ENCODE peak calls at places on chromosome 17, in four cellular contexts. One of them, this sample, is unnamed.

GRCh38 chr17:45143101-45143670 is 5.1 kb upstream of the HEXIM1 start:
- DNase-seq in left ventricle myocardium inferior: peak
- DNase-seq in left lung: no peak
- DNase-seq in heart right ventricle: no peak
- DNase-seq in this sample: no peak

GRCh38 chr17:69462010-69462409 is 47.5 kb downstream of the MAP2K6 start:
- DNase-seq in left ventricle myocardium inferior: no peak
- DNase-seq in left lung: no peak
- DNase-seq in heart right ventricle: no peak
- DNase-seq in this sample: no peak

GRCh38 chr17:67751101-67752074 is 33.7 kb downstream of the NOL11 start:
- DNase-seq in left ventricle myocardium inferior: no peak
- DNase-seq in left lung: peak
- DNase-seq in heart right ventricle: no peak
- DNase-seq in this sample: no peak

GRCh38 chr17:61567045-61567802 is 23.8 kb downstream of the NACA2 start:
- DNase-seq in left ventricle myocardium inferior: no peak
- DNase-seq in left lung: no peak
- DNase-seq in heart right ventricle: no peak
- DNase-seq in this sample: no peak

GRCh38 chr17:34364741-34365140 is 1.7 kb upstream of the CCL1 start:
- DNase-seq in left ventricle myocardium inferior: no peak
- DNase-seq in left lung: no peak
- DNase-seq in heart right ventricle: no peak
- DNase-seq in this sample: no peak

GRCh38 chr17:75059369-75060345 is 12.6 kb downstream of the KCTD2 start:
- DNase-seq in left ventricle myocardium inferior: peak
- DNase-seq in left lung: no peak
- DNase-seq in heart right ventricle: peak
- DNase-seq in this sample: no peak

GRCh38 chr17:82236142-82236971 is 7.5 kb downstream of the SLC16A3 start:
- DNase-seq in left ventricle myocardium inferior: peak
- DNase-seq in left lung: peak
- DNase-seq in heart right ventricle: no peak
- DNase-seq in this sample: no peak

GRCh38 chr17:42153919-42154491 is 784 bp downstream of the RAB5C start:
- DNase-seq in left ventricle myocardium inferior: no peak
- DNase-seq in left lung: no peak
- DNase-seq in heart right ventricle: no peak
- DNase-seq in this sample: no peak

GRCh38 chr17:42767512-42767911 is 5.7 kb upstream of the VPS25 start:
- DNase-seq in left ventricle myocardium inferior: no peak
- DNase-seq in left lung: no peak
- DNase-seq in heart right ventricle: no peak
- DNase-seq in this sample: no peak

GRCh38 chr17:55811536-55811935 is 60.7 kb downstream of the PCTP start:
- DNase-seq in left ventricle myocardium inferior: peak
- DNase-seq in left lung: no peak
- DNase-seq in heart right ventricle: peak
- DNase-seq in this sample: no peak

GRCh38 chr17:76868176-76868668 is at the start of gene MGAT5B:
- DNase-seq in left ventricle myocardium inferior: peak
- DNase-seq in left lung: peak
- DNase-seq in heart right ventricle: peak
- DNase-seq in this sample: no peak

GRCh38 chr17:82301916-82302497 is 15.4 kb downstream of the CD7 start:
- DNase-seq in left ventricle myocardium inferior: no peak
- DNase-seq in left lung: no peak
- DNase-seq in heart right ventricle: no peak
- DNase-seq in this sample: peak

GRCh38 chr17:82882715-82883446 is 43.1 kb upstream of the ZNF750 start:
- DNase-seq in left ventricle myocardium inferior: no peak
- DNase-seq in left lung: peak
- DNase-seq in heart right ventricle: no peak
- DNase-seq in this sample: no peak

GRCh38 chr17:21228111-21228510 is 14.2 kb upstream of the TMEM11 start:
- DNase-seq in left ventricle myocardium inferior: no peak
- DNase-seq in left lung: no peak
- DNase-seq in heart right ventricle: no peak
- DNase-seq in this sample: no peak

GRCh38 chr17:59884861-59885260 is 7.9 kb downstream of the TUBD1 start:
- DNase-seq in left ventricle myocardium inferior: no peak
- DNase-seq in left lung: peak
- DNase-seq in heart right ventricle: no peak
- DNase-seq in this sample: peak

GRCh38 chr17:77189148-77189547 is 48.4 kb downstream of the SEC14L1 start:
- DNase-seq in left ventricle myocardium inferior: no peak
- DNase-seq in left lung: no peak
- DNase-seq in heart right ventricle: no peak
- DNase-seq in this sample: no peak

GRCh38 chr17:81349397-81350319 is 45.6 kb upstream of the BAHCC1 start:
- DNase-seq in left ventricle myocardium inferior: no peak
- DNase-seq in left lung: no peak
- DNase-seq in heart right ventricle: no peak
- DNase-seq in this sample: no peak

GRCh38 chr17:42891539-42892152 is 9.0 kb upstream of the G6PC1 start:
- DNase-seq in left ventricle myocardium inferior: peak
- DNase-seq in left lung: peak
- DNase-seq in heart right ventricle: peak
- DNase-seq in this sample: no peak

GRCh38 chr17:7014995-7015586 is 2.7 kb downstream of the RNASEK start:
- DNase-seq in left ventricle myocardium inferior: no peak
- DNase-seq in left lung: no peak
- DNase-seq in heart right ventricle: no peak
- DNase-seq in this sample: no peak

GRCh38 chr17:34314279-34314678 is 5.0 kb upstream of the CCL8 start:
- DNase-seq in left ventricle myocardium inferior: no peak
- DNase-seq in left lung: no peak
- DNase-seq in heart right ventricle: peak
- DNase-seq in this sample: no peak

GRCh38 chr17:72222571-72222970 is 101.8 kb downstream of the SOX9 start:
- DNase-seq in left ventricle myocardium inferior: no peak
- DNase-seq in left lung: no peak
- DNase-seq in heart right ventricle: no peak
- DNase-seq in this sample: no peak

GRCh38 chr17:726331-726919 is 6.0 kb upstream of the TLCD3A start:
- DNase-seq in left ventricle myocardium inferior: no peak
- DNase-seq in left lung: no peak
- DNase-seq in heart right ventricle: no peak
- DNase-seq in this sample: no peak

GRCh38 chr17:7336240-7337175 is at the start of gene ACAP1:
- DNase-seq in left ventricle myocardium inferior: no peak
- DNase-seq in left lung: peak
- DNase-seq in heart right ventricle: no peak
- DNase-seq in this sample: peak

GRCh38 chr17:75601057-75601987 is 13.7 kb downstream of the MYO15B start:
- DNase-seq in left ventricle myocardium inferior: peak
- DNase-seq in left lung: no peak
- DNase-seq in heart right ventricle: no peak
- DNase-seq in this sample: peak

GRCh38 chr17:30982855-30983254 is 12.0 kb downstream of the RNF135 start:
- DNase-seq in left ventricle myocardium inferior: no peak
- DNase-seq in left lung: no peak
- DNase-seq in heart right ventricle: no peak
- DNase-seq in this sample: no peak
- H3K4me3 ChIP-seq in left ventricle myocardium inferior: no peak
- H3K4me3 ChIP-seq in left lung: no peak
- H3K4me3 ChIP-seq in heart right ventricle: no peak
- H3K4me3 ChIP-seq in this sample: no peak

GRCh38 chr17:29933379-29933778 is 3.4 kb upstream of the SSH2 start:
- DNase-seq in left ventricle myocardium inferior: no peak
- DNase-seq in left lung: no peak
- DNase-seq in heart right ventricle: no peak
- DNase-seq in this sample: no peak
- TF ChIP-seq CTCF in left ventricle myocardium inferior: no peak
- TF ChIP-seq CTCF in left lung: no peak
- TF ChIP-seq CTCF in heart right ventricle: no peak
- TF ChIP-seq CTCF in this sample: peak

DNA sequence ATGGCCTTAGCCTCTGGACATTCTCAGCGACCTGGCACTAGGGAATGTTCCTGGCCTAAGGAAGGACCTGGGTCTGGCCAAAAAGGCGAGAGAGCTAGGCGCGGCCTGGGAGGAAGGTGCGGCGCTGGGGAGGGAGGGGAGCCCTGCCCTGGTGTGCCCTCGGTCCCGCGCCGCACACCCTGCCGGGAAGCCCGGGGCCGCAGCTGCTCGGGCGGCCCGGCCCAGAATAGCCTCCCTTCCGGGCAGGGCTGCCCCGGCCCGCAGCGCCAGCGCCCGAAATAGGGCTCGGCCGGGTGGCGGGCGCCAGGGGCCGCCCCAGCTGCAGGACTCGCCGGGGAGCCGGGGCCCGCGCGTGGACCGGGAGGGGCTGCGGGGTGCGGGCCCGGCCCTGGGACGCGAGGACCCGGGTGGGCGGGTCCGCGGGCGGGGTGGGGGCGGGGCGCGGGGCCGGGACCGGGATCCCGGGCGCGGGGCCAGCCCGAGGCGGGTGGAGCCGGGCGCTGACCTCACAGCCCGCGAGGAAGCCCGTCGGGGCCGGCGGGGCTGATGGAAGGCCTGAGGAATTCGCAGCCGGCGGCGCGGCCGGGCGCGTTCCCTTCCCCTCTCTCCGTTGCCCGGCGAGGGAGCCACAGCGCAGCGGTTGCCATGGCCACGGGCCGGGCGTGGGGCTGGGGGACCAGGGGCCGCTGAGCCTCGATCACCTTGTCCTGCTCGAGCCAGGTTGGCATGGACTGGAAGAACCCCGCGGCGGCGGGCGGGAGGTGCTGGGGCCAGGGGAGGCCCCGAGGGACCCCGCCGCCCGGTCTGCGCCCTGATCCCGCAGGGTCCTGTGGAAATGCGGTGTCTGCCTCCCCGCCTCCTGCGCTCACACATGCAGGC is 18.1 kb downstream of the SOCS3 start:
- DNase-seq in left ventricle myocardium inferior: peak
- DNase-seq in left lung: peak
- DNase-seq in heart right ventricle: peak
- DNase-seq in this sample: no peak
- H3K4me3 ChIP-seq in left ventricle myocardium inferior: peak
- H3K4me3 ChIP-seq in left lung: peak
- H3K4me3 ChIP-seq in heart right ventricle: peak
- H3K4me3 ChIP-seq in this sample: peak

GRCh38 chr17:57735707-57736106 is 9.4 kb downstream of the CCDC182 start:
- DNase-seq in left ventricle myocardium inferior: no peak
- DNase-seq in left lung: no peak
- DNase-seq in heart right ventricle: no peak
- DNase-seq in this sample: no peak

GRCh38 chr17:57740225-57740528 is 4.9 kb downstream of the CCDC182 start:
- DNase-seq in left ventricle myocardium inferior: no peak
- DNase-seq in left lung: no peak
- DNase-seq in heart right ventricle: no peak
- DNase-seq in this sample: no peak

GRCh38 chr17:57735230-57735629 is 9.9 kb downstream of the CCDC182 start:
- DNase-seq in left ventricle myocardium inferior: no peak
- DNase-seq in left lung: no peak
- DNase-seq in heart right ventricle: no peak
- DNase-seq in this sample: no peak

GRCh38 chr17:57737450-57737849 is 7.6 kb downstream of the CCDC182 start:
- DNase-seq in left ventricle myocardium inferior: no peak
- DNase-seq in left lung: no peak
- DNase-seq in heart right ventricle: no peak
- DNase-seq in this sample: no peak

GRCh38 chr17:57739402-57740224 is 5.5 kb downstream of the CCDC182 start:
- DNase-seq in left ventricle myocardium inferior: no peak
- DNase-seq in left lung: no peak
- DNase-seq in heart right ventricle: no peak
- DNase-seq in this sample: no peak
- TF ChIP-seq CTCF in left ventricle myocardium inferior: peak
- TF ChIP-seq CTCF in left lung: no peak
- TF ChIP-seq CTCF in heart right ventricle: no peak
- TF ChIP-seq CTCF in this sample: peak

GRCh38 chr17:12596961-12597360 is 68.7 kb upstream of the MYOCD start:
- DNase-seq in left ventricle myocardium inferior: no peak
- DNase-seq in left lung: no peak
- DNase-seq in heart right ventricle: no peak
- DNase-seq in this sample: no peak

GRCh38 chr17:12603566-12603965 is 62.1 kb upstream of the MYOCD start:
- DNase-seq in left ventricle myocardium inferior: no peak
- DNase-seq in left lung: no peak
- DNase-seq in heart right ventricle: no peak
- DNase-seq in this sample: no peak

GRCh38 chr17:12600349-12600748 is 65.3 kb upstream of the MYOCD start:
- DNase-seq in left ventricle myocardium inferior: no peak
- DNase-seq in left lung: no peak
- DNase-seq in heart right ventricle: no peak
- DNase-seq in this sample: no peak

GRCh38 chr17:12597895-12598294 is 67.8 kb upstream of the MYOCD start:
- DNase-seq in left ventricle myocardium inferior: no peak
- DNase-seq in left lung: no peak
- DNase-seq in heart right ventricle: no peak
- DNase-seq in this sample: no peak

GRCh38 chr17:12599185-12599920 is 66.3 kb upstream of the MYOCD start:
- DNase-seq in left ventricle myocardium inferior: no peak
- DNase-seq in left lung: no peak
- DNase-seq in heart right ventricle: no peak
- DNase-seq in this sample: no peak
- H3K4me3 ChIP-seq in left ventricle myocardium inferior: no peak
- H3K4me3 ChIP-seq in left lung: no peak
- H3K4me3 ChIP-seq in heart right ventricle: no peak
- H3K4me3 ChIP-seq in this sample: no peak

GRCh38 chr17:50950002-50950877 is 84.1 kb upstream of the TOB1 start:
- DNase-seq in left ventricle myocardium inferior: peak
- DNase-seq in left lung: peak
- DNase-seq in heart right ventricle: peak
- DNase-seq in this sample: peak
- TF ChIP-seq CTCF in left ventricle myocardium inferior: peak
- TF ChIP-seq CTCF in left lung: peak
- TF ChIP-seq CTCF in heart right ventricle: peak
- TF ChIP-seq CTCF in this sample: peak

GRCh38 chr17:49225554-49226236 is 4.9 kb downstream of the PHOSPHO1 start:
- DNase-seq in left ventricle myocardium inferior: no peak
- DNase-seq in left lung: no peak
- DNase-seq in heart right ventricle: no peak
- DNase-seq in this sample: no peak

GRCh38 chr17:49223168-49223516 is 7.4 kb downstream of the PHOSPHO1 start:
- DNase-seq in left ventricle myocardium inferior: no peak
- DNase-seq in left lung: no peak
- DNase-seq in heart right ventricle: no peak
- DNase-seq in this sample: no peak

GRCh38 chr17:49224198-49224996 is 6.2 kb downstream of the PHOSPHO1 start:
- DNase-seq in left ventricle myocardium inferior: no peak
- DNase-seq in left lung: peak
- DNase-seq in heart right ventricle: no peak
- DNase-seq in this sample: no peak

GRCh38 chr17:49223517-49224197 is 6.9 kb downstream of the PHOSPHO1 start:
- DNase-seq in left ventricle myocardium inferior: peak
- DNase-seq in left lung: peak
- DNase-seq in heart right ventricle: peak
- DNase-seq in this sample: no peak

GRCh38 chr17:49224997-49225337 is 5.6 kb downstream of the PHOSPHO1 start:
- DNase-seq in left ventricle myocardium inferior: no peak
- DNase-seq in left lung: no peak
- DNase-seq in heart right ventricle: no peak
- DNase-seq in this sample: no peak
- H3K4me3 ChIP-seq in left ventricle myocardium inferior: peak
- H3K4me3 ChIP-seq in left lung: peak
- H3K4me3 ChIP-seq in heart right ventricle: peak
- H3K4me3 ChIP-seq in this sample: no peak

GRCh38 chr17:66021757-66022156 is 170.2 kb downstream of the CEP112 start:
- DNase-seq in left ventricle myocardium inferior: no peak
- DNase-seq in left lung: no peak
- DNase-seq in heart right ventricle: no peak
- DNase-seq in this sample: no peak
- TF ChIP-seq CTCF in left ventricle myocardium inferior: no peak
- TF ChIP-seq CTCF in left lung: no peak
- TF ChIP-seq CTCF in heart right ventricle: no peak
- TF ChIP-seq CTCF in this sample: no peak